ENCODE peak calls at places on chromosome 7, in ten cellular contexts. L is fibroblast of pulmonary artery, Y is sigmoid colon, U is GM13977, T is AG10803, V is epithelial cell of esophagus, C is HFFc6, A is OCI-LY7, E is suprapubic skin, F is cardiac fibroblast. X is an unnamed sample.

GRCh38 chr7:31126976-31127375 is 74.9 kb downstream of the ADCYAP1R1 start:
- DNase-seq in L (peak; percentile 31), Y (no peak), U (no peak), T (peak; percentile 16), V (no peak), C (peak; percentile 33), A (no peak), E (no peak), F (peak; percentile 38), X (no peak)

GRCh38 chr7:13604178-13604577 is 385.3 kb downstream of the ETV1 start:
- DNase-seq in L (no peak), Y (no peak), U (no peak), T (no peak), V (peak; percentile 41), C (no peak), A (no peak), E (no peak), F (no peak), X (no peak)

GRCh38 chr7:157640144-157640543 is 303.3 kb downstream of the DNAJB6 start:
- DNase-seq in L (no peak), Y (no peak), U (no peak), T (no peak), V (no peak), C (no peak), A (no peak), E (no peak), F (no peak), X (no peak)

GRCh38 chr7:32091608-32092210 is 21.5 kb upstream of the PDE1C start:
- DNase-seq in L (no peak), Y (no peak), U (no peak), T (peak; percentile 62), V (no peak), C (no peak), A (no peak), E (no peak), F (no peak), X (no peak)

GRCh38 chr7:151008511-151009323 is 15.6 kb downstream of the ATG9B start:
- DNase-seq in L (peak; percentile 60), Y (no peak), U (peak; percentile 95), T (peak; percentile 24), V (peak; percentile 42), C (no peak), A (peak; percentile 73), E (no peak), F (peak; percentile 65), X (no peak)

GRCh38 chr7:95690367-95690947 is 81.9 kb upstream of the DYNC1I1 start:
- DNase-seq in L (peak; percentile 66), Y (no peak), U (no peak), T (peak; percentile 40), V (peak; percentile 51), C (peak; percentile 56), A (peak; percentile 43), E (no peak), F (peak; percentile 75), X (peak; percentile 10)

GRCh38 chr7:116236020-116236630 is 25.8 kb downstream of the TES start:
- DNase-seq in L (peak; percentile 80), Y (no peak), U (peak; percentile 27), T (peak; percentile 58), V (peak; percentile 53), C (peak; percentile 44), A (peak; percentile 29), E (no peak), F (peak; percentile 76), X (no peak)

GRCh38 chr7:129831424-129832058 is 121.2 kb downstream of the UBE2H start:
- DNase-seq in L (peak; percentile 91), Y (no peak), U (no peak), T (peak; percentile 93), V (peak; percentile 93), C (peak; percentile 91), A (no peak), E (no peak), F (peak; percentile 95), X (peak; percentile 88)

GRCh38 chr7:37089972-37090371 is 358.7 kb downstream of the ELMO1 start:
- DNase-seq in L (no peak), Y (no peak), U (no peak), T (peak; percentile 25), V (peak; percentile 57), C (no peak), A (no peak), E (no peak), F (peak; percentile 3), X (no peak)

GRCh38 chr7:139774376-139774775 is 3.4 kb downstream of the HIPK2 start:
- DNase-seq in L (peak; percentile 50), Y (no peak), U (no peak), T (peak; percentile 66), V (peak; percentile 86), C (peak; percentile 90), A (no peak), E (no peak), F (peak; percentile 92), X (peak; percentile 33)

GRCh38 chr7:151275813-151276577 is 27.5 kb upstream of the SMARCD3 start:
- DNase-seq in L (no peak), Y (no peak), U (no peak), T (no peak), V (no peak), C (no peak), A (no peak), E (no peak), F (no peak), X (no peak)

GRCh38 chr7:109246330-109247077 is 676.8 kb downstream of the DNAJB9 start:
- DNase-seq in L (peak; percentile 3), Y (no peak), U (no peak), T (peak; percentile 38), V (peak; percentile 85), C (no peak), A (no peak), E (no peak), F (peak; percentile 6), X (no peak)

GRCh38 chr7:131753620-131754222 is 197.3 kb upstream of the PODXL start:
- DNase-seq in L (peak; percentile 2), Y (no peak), U (no peak), T (no peak), V (peak; percentile 12), C (no peak), A (peak; percentile 3), E (no peak), F (peak; percentile 2), X (no peak)
- TF ChIP-seq CTCF in L (peak; percentile 34), Y (no peak), U (peak; percentile 28), T (peak; percentile 45), V (peak; percentile 39), C (peak; percentile 48), A (peak; percentile 71), E (no peak), F (peak; percentile 28), X (peak; percentile 39)

GRCh38 chr7:525740-526139 is 6.1 kb upstream of the PDGFA start:
- DNase-seq in L (no peak), Y (no peak), U (no peak), T (no peak), V (no peak), C (no peak), A (no peak), E (no peak), F (no peak), X (no peak)
- TF ChIP-seq CTCF in L (no peak), Y (no peak), U (no peak), T (no peak), V (no peak), C (no peak), A (no peak), E (no peak), F (no peak), X (no peak)

GRCh38 chr7:45116048-45116447 is 4.6 kb upstream of the TBRG4 start:
- DNase-seq in L (no peak), Y (no peak), U (no peak), T (no peak), V (no peak), C (no peak), A (no peak), E (no peak), F (no peak), X (no peak)

GRCh38 chr7:45107356-45107755 is 4.1 kb downstream of the TBRG4 start:
- DNase-seq in L (no peak), Y (no peak), U (no peak), T (no peak), V (no peak), C (no peak), A (no peak), E (no peak), F (no peak), X (no peak)

GRCh38 chr7:45112648-45113047 is 1.2 kb upstream of the TBRG4 start:
- DNase-seq in L (no peak), Y (no peak), U (no peak), T (peak; percentile 29), V (no peak), C (peak; percentile 18), A (no peak), E (no peak), F (no peak), X (no peak)

GRCh38 chr7:45108863-45109262 is 2.6 kb downstream of the TBRG4 start:
- DNase-seq in L (no peak), Y (peak; percentile 43), U (no peak), T (no peak), V (no peak), C (no peak), A (no peak), E (no peak), F (no peak), X (no peak)

GRCh38 chr7:45111298-45112223 is at the start of gene TBRG4:
- DNase-seq in L (peak; percentile 94), Y (peak; percentile 96), U (peak; percentile 94), T (peak; percentile 90), V (peak; percentile 95), C (peak; percentile 87), A (peak; percentile 97), E (peak; percentile 96), F (peak; percentile 94), X (peak; percentile 74)
- TF ChIP-seq CTCF in L (peak; percentile 37), Y (no peak), U (peak; percentile 32), T (peak; percentile 54), V (peak; percentile 9), C (peak; percentile 57), A (peak; percentile 77), E (no peak), F (peak; percentile 25), X (peak; percentile 37)

DNA sequence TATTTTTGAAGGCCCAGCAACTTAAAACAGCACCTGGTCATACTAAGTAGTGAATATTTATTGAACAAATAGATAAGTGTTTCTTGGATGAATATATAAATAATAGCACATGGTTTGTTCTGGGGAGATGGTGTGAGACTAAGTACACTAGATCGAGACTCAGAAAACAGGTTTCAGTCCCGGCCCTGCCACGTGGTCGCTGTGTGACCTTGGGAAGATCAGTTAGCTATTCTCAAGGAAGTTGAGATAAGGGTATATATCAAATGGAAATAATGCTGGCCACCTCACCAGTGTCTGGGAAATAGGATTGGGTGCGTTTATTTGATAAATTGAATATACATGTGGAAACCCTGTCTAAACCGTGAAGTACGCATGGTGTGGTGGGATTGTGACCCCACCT is 354.6 kb downstream of the SDK1 start:
- DNase-seq in L (no peak), Y (no peak), U (no peak), T (no peak), V (no peak), C (no peak), A (no peak), E (no peak), F (no peak), X (no peak)
- TF ChIP-seq CTCF in L (no peak), Y (no peak), U (no peak), T (no peak), V (no peak), C (no peak), A (no peak), E (no peak), F (no peak), X (no peak)